ENCODE peak calls at places on chromosomes 13 and 19, in six cellular contexts. R is pancreas; H is choroid plexus epithelial cell; A is fibroblast of lung; F is CD8-positive, alpha-beta T cell; V is cardiac fibroblast. G is an unnamed sample.

GRCh38 chr13:39273953-39274352 is 235.7 kb downstream of the NHLRC3 start:
- DNase-seq in R (no peak), H (peak), A (peak), F (no peak), V (peak), G (no peak)

GRCh38 chr13:76293346-76293745 is 592.9 kb downstream of the KCTD12 start:
- DNase-seq in R (no peak), H (peak), A (peak), F (no peak), V (peak), G (peak)

GRCh38 chr13:19590423-19590822 is 29.1 kb upstream of the TPTE2 start:
- DNase-seq in R (no peak), H (no peak), A (no peak), F (no peak), V (no peak), G (no peak)

GRCh38 chr19:33434886-33435705 is 61.6 kb downstream of the CEBPG start:
- DNase-seq in R (no peak), H (peak), A (peak), F (no peak), V (peak), G (peak)

GRCh38 chr13:107242138-107242537 is 674.2 kb upstream of the ARGLU1 start:
- DNase-seq in R (no peak), H (no peak), A (no peak), F (no peak), V (no peak), G (no peak)

GRCh38 chr19:29429021-29429420 is 96.8 kb upstream of the VSTM2B start:
- DNase-seq in R (no peak), H (no peak), A (no peak), F (no peak), V (no peak), G (no peak)

GRCh38 chr19:47713046-47714021 is at the start of gene EHD2:
- DNase-seq in R (peak), H (peak), A (peak), F (peak), V (peak), G (no peak)

GRCh38 chr19:16470911-16471811 is 609 bp downstream of the EPS15L1 start:
- DNase-seq in R (peak), H (peak), A (peak), F (no peak), V (peak), G (no peak)

GRCh38 chr13:33252103-33252502 is 33.5 kb downstream of the STARD13 start:
- DNase-seq in R (no peak), H (no peak), A (no peak), F (no peak), V (no peak), G (no peak)

GRCh38 chr13:83298636-83299035 is 583.6 kb downstream of the SLITRK1 start:
- DNase-seq in R (no peak), H (no peak), A (no peak), F (no peak), V (no peak), G (no peak)

GRCh38 chr13:114115191-114115671 is 17.2 kb downstream of the RASA3 start:
- DNase-seq in R (no peak), H (peak), A (peak), F (no peak), V (peak), G (no peak)

GRCh38 chr19:46471116-46471733 is at the start of gene PNMA8A:
- DNase-seq in R (peak), H (peak), A (peak), F (no peak), V (peak), G (no peak)

GRCh38 chr13:36447501-36447900 is 15.2 kb downstream of the CCNA1 start:
- DNase-seq in R (no peak), H (peak), A (peak), F (no peak), V (peak), G (peak)

GRCh38 chr19:16944626-16945363 is 56.0 kb downstream of the F2RL3 start:
- DNase-seq in R (no peak), H (no peak), A (no peak), F (no peak), V (no peak), G (no peak)

DNA sequence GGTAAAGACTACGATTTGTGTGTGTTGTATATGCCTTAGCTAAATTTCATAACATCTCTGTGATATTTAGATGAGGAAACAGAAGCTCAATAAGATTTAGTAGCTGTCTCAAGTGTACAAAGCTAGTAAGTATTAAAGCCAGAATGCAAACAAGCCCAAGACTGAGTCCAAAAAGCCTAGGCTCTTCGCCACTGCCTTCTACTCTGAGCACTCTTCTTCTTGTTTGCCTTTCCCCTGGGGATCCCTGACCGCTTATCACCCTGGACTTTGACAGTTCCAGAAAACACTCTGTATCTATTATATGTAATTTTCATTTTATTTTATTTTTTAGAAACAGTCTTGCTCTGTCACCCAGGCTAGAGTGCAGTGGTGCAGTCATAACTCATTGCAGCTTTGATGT is 5.8 kb downstream of the TM9SF2 start:
- DNase-seq in R (no peak), H (no peak), A (no peak), F (no peak), V (no peak), G (no peak)
- H3K4me3 ChIP-seq in R (no peak), H (no peak), A (no peak), F (no peak), V (no peak), G (no peak)

GRCh38 chr13:53778937-53779336 is 750.3 kb downstream of the OLFM4 start:
- DNase-seq in R (no peak), H (no peak), A (no peak), F (no peak), V (no peak), G (no peak)
- TF ChIP-seq CTCF in R (no peak), H (no peak), A (no peak), F (no peak), V (no peak), G (no peak)

DNA sequence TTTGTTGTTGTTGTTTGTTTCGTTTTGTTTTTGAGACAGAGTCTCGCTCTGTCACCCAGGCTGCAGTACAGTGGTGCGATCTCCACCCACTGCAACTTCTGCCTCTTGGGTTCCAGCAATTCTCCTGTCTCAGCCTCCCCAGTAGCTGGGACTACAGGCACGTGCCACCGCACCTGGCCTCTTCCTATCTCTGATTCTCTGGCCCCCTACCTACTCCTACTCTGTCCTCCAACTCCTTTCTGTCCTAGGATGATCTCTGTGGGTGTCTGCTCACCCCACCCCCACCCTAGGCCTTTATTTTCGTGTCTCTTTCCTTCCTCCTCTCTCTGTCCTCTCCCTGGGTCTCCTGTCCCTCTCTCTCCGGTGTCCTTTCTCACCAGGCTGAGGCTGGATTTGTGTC is 1.2 kb downstream of the PIH1D1 start:
- DNase-seq in R (no peak), H (no peak), A (no peak), F (no peak), V (no peak), G (no peak)
- H3K4me3 ChIP-seq in R (no peak), H (no peak), A (peak), F (no peak), V (no peak), G (peak)

GRCh38 chr13:98827449-98827848 is 75.0 kb upstream of the SLC15A1 start:
- DNase-seq in R (no peak), H (no peak), A (no peak), F (no peak), V (no peak), G (no peak)
- TF ChIP-seq CTCF in R (no peak), H (no peak), A (no peak), F (no peak), V (no peak), G (peak)

GRCh38 chr13:45255253-45255987 is 54.6 kb upstream of the KCTD4 start:
- DNase-seq in R (no peak), H (no peak), A (no peak), F (no peak), V (no peak), G (no peak)

GRCh38 chr13:45257638-45258338 is 56.9 kb upstream of the KCTD4 start:
- DNase-seq in R (no peak), H (no peak), A (peak), F (no peak), V (peak), G (no peak)

GRCh38 chr13:45256254-45256653 is 55.4 kb upstream of the KCTD4 start:
- DNase-seq in R (no peak), H (no peak), A (no peak), F (no peak), V (no peak), G (no peak)

GRCh38 chr13:45258339-45258685 is 57.5 kb upstream of the KCTD4 start:
- DNase-seq in R (no peak), H (peak), A (no peak), F (no peak), V (no peak), G (no peak)
- H3K4me3 ChIP-seq in R (no peak), H (no peak), A (no peak), F (no peak), V (no peak), G (no peak)

DNA sequence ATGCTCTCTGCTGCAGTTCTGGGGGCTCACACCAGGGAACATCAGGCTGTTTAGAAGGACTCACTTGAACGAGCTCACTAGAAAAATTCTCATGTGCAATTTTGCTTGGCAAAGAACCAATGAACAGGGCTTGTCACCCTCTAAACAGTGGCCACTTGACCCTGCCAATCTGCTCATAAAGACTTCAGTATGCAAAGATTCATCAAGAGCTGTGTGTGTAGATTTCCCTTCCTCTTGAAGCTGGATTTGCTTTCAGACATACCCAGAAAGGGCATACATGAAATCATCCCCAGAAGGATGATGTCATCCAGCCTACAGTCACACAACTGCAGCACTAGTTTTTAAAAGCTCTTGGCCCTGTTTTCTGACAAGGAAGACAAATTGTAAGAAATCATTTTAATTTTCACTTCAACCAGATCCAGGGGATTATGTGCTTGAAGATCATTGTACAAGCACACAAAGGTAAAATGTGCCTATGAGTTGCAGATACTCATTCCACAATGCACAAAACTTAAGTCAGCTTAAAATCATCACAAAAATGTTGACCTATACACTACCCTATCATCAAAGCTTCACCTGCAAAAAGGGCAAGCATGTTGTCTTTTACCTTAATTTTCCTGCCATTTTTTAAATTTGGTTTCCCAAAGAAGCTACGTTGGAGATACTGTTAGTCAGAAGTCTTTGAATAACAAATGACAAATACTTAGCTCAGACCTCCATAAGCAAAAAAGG is 5.2 kb upstream of the STK24 start:
- DNase-seq in R (no peak), H (peak), A (peak), F (no peak), V (peak), G (no peak)
- TF ChIP-seq CTCF in R (no peak), H (no peak), A (no peak), F (no peak), V (no peak), G (no peak)

DNA sequence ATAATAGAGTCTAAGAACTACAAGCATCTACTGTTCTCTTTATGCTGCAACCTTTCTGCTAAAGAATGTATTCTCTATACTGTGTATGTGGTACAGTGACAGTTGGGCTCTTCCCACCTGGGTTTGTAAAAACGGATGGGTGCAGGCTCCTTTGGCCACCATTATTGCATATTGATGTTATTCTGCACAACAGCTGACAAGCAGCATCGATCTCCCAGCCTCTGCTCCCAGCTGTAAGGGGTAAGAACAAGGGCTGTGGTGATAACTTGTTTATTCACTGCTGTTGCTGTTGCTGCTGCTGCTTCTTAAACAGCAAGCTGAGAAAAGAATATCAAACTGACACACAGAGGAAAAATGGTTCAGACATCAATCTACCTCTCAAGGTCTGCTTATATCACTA is 56.2 kb downstream of the KCNRG start:
- DNase-seq in R (no peak), H (no peak), A (no peak), F (no peak), V (peak), G (no peak)
- H3K4me3 ChIP-seq in R (no peak), H (no peak), A (no peak), F (no peak), V (no peak), G (no peak)

GRCh38 chr13:30307194-30307965 is at the start of gene KATNAL1:
- DNase-seq in R (peak), H (peak), A (peak), F (peak), V (peak), G (no peak)
- TF ChIP-seq CTCF in R (no peak), H (no peak), A (no peak), F (no peak), V (no peak), G (no peak)

DNA sequence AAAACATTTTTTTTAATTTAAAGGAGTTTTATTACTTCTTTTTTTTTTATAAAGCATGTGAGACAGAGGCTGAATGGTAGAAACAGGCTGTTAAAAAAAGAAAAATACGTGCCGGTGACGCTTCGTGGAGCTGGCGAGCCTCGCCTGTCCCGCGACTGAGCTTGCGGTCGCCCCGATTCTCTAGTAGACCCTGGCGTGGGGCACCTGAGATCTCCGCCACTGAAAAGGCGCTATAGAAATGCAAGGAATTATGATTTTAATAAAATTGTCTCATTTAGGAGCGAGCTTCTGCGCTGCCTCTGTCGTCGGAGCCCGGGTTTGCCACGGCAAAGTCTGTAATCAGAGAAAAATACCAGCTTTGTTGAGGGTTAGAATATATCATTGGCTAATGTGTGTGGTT is 18.4 kb downstream of the NFIX start:
- DNase-seq in R (no peak), H (no peak), A (peak), F (no peak), V (no peak), G (no peak)
- H3K4me3 ChIP-seq in R (no peak), H (no peak), A (peak), F (peak), V (no peak), G (peak)